ENCODE peak calls at places on chromosomes 16 and 17, in six cellular contexts. One of them, this sample, is unnamed.

GRCh38 chr17:59785091-59785799 is 77.8 kb downstream of the VMP1 start:
- DNase-seq in head of caudate nucleus: no peak
- DNase-seq in midbrain: no peak
- DNase-seq in HEK293T: no peak
- DNase-seq in SJCRH30: no peak
- DNase-seq in Kasumi-1: no peak
- DNase-seq in this sample: no peak

GRCh38 chr16:2285731-2286191 is 17.8 kb upstream of the RNPS1 start:
- DNase-seq in HEK293T: no peak
- DNase-seq in SJCRH30: no peak
- DNase-seq in Kasumi-1: no peak
- DNase-seq in midbrain: no peak
- DNase-seq in head of caudate nucleus: no peak
- DNase-seq in this sample: no peak

GRCh38 chr16:11258553-11259287 is 2.7 kb upstream of the SOCS1 start:
- DNase-seq in head of caudate nucleus: peak
- DNase-seq in HEK293T: no peak
- DNase-seq in SJCRH30: no peak
- DNase-seq in Kasumi-1: no peak
- DNase-seq in midbrain: peak
- DNase-seq in this sample: peak

GRCh38 chr16:73268311-73268997 is 220.5 kb upstream of the ZFHX3 start:
- DNase-seq in Kasumi-1: no peak
- DNase-seq in head of caudate nucleus: peak
- DNase-seq in SJCRH30: no peak
- DNase-seq in midbrain: no peak
- DNase-seq in HEK293T: peak
- DNase-seq in this sample: no peak

GRCh38 chr16:64278196-64278595 is 843.7 kb downstream of the CDH11 start:
- DNase-seq in SJCRH30: no peak
- DNase-seq in midbrain: no peak
- DNase-seq in Kasumi-1: no peak
- DNase-seq in head of caudate nucleus: no peak
- DNase-seq in HEK293T: no peak
- DNase-seq in this sample: no peak

GRCh38 chr16:30567991-30568638 is 3.4 kb downstream of the ZNF688 start:
- DNase-seq in head of caudate nucleus: no peak
- DNase-seq in SJCRH30: no peak
- DNase-seq in midbrain: no peak
- DNase-seq in Kasumi-1: peak
- DNase-seq in HEK293T: no peak
- DNase-seq in this sample: no peak

GRCh38 chr17:27577124-27577761 is 53.7 kb upstream of the LGALS9 start:
- DNase-seq in head of caudate nucleus: peak
- DNase-seq in Kasumi-1: no peak
- DNase-seq in midbrain: peak
- DNase-seq in HEK293T: no peak
- DNase-seq in SJCRH30: peak
- DNase-seq in this sample: peak

GRCh38 chr17:16040710-16041251 is 41.2 kb downstream of the TTC19 start:
- DNase-seq in Kasumi-1: no peak
- DNase-seq in SJCRH30: no peak
- DNase-seq in head of caudate nucleus: peak
- DNase-seq in HEK293T: no peak
- DNase-seq in midbrain: peak
- DNase-seq in this sample: no peak

GRCh38 chr16:49282690-49283375 is 1.2 kb upstream of the CBLN1 start:
- DNase-seq in HEK293T: peak
- DNase-seq in SJCRH30: no peak
- DNase-seq in head of caudate nucleus: peak
- DNase-seq in midbrain: no peak
- DNase-seq in Kasumi-1: no peak
- DNase-seq in this sample: no peak

GRCh38 chr17:76388966-76389888 is 4.8 kb downstream of the SPHK1 start:
- DNase-seq in midbrain: no peak
- DNase-seq in HEK293T: no peak
- DNase-seq in head of caudate nucleus: no peak
- DNase-seq in Kasumi-1: no peak
- DNase-seq in SJCRH30: no peak
- DNase-seq in this sample: no peak

GRCh38 chr16:17369441-17369951 is 101.3 kb downstream of the XYLT1 start:
- DNase-seq in Kasumi-1: peak
- DNase-seq in head of caudate nucleus: peak
- DNase-seq in HEK293T: no peak
- DNase-seq in midbrain: peak
- DNase-seq in SJCRH30: no peak
- DNase-seq in this sample: no peak

GRCh38 chr17:32488177-32488542 is 1.4 kb downstream of the CDK5R1 start:
- DNase-seq in head of caudate nucleus: no peak
- DNase-seq in SJCRH30: no peak
- DNase-seq in midbrain: no peak
- DNase-seq in Kasumi-1: no peak
- DNase-seq in HEK293T: no peak
- DNase-seq in this sample: no peak

GRCh38 chr17:1201132-1201702 is 21.4 kb upstream of the ABR start:
- DNase-seq in head of caudate nucleus: no peak
- DNase-seq in HEK293T: no peak
- DNase-seq in Kasumi-1: no peak
- DNase-seq in SJCRH30: no peak
- DNase-seq in midbrain: no peak
- DNase-seq in this sample: no peak

GRCh38 chr17:37830151-37830993 is 85.5 kb upstream of the HNF1B start:
- DNase-seq in head of caudate nucleus: no peak
- DNase-seq in Kasumi-1: no peak
- DNase-seq in HEK293T: no peak
- DNase-seq in SJCRH30: no peak
- DNase-seq in midbrain: no peak
- DNase-seq in this sample: no peak

GRCh38 chr17:21304091-21304490 is 19.6 kb downstream of the MAP2K3 start:
- DNase-seq in SJCRH30: no peak
- DNase-seq in Kasumi-1: no peak
- DNase-seq in HEK293T: no peak
- DNase-seq in midbrain: no peak
- DNase-seq in head of caudate nucleus: no peak
- DNase-seq in this sample: no peak

GRCh38 chr16:84548971-84549844 is 44.7 kb upstream of the MEAK7 start:
- DNase-seq in head of caudate nucleus: peak
- DNase-seq in HEK293T: no peak
- DNase-seq in Kasumi-1: peak
- DNase-seq in SJCRH30: no peak
- DNase-seq in midbrain: peak
- DNase-seq in this sample: no peak

GRCh38 chr16:85843471-85844168 is 44.1 kb downstream of the COX4I1 start:
- DNase-seq in Kasumi-1: no peak
- DNase-seq in head of caudate nucleus: no peak
- DNase-seq in SJCRH30: no peak
- DNase-seq in HEK293T: no peak
- DNase-seq in midbrain: no peak
- DNase-seq in this sample: no peak

This sample was measured in occipital lobe.